ENCODE peak calls at places on chromosomes 11 and 22, in eight cellular contexts. R, S, L, H, A, V, M and K are unnamed samples.

GRCh38 chr22:30398685-30399680 is 2.2 kb downstream of the SEC14L2 start:
- DNase-seq in R (no peak), S (no peak), L (no peak), H (no peak), A (peak; percentile 57), V (no peak), M (no peak), K (no peak)

GRCh38 chr11:40306938-40307548 is 1152.4 kb downstream of the LRRC4C start:
- DNase-seq in R (no peak), S (peak; percentile 46), L (peak; percentile 52), H (peak; percentile 16), A (peak; percentile 65), V (no peak), M (peak; percentile 24), K (peak; percentile 34)

GRCh38 chr11:65834202-65834601 is 439 bp downstream of the SNX32 start:
- DNase-seq in R (no peak), S (no peak), L (no peak), H (no peak), A (no peak), V (no peak), M (no peak), K (no peak)

GRCh38 chr22:49969751-49970527 is 9.4 kb downstream of the PIM3 start:
- DNase-seq in R (no peak), S (no peak), L (no peak), H (no peak), A (no peak), V (no peak), M (no peak), K (no peak)

GRCh38 chr22:37552560-37553163 is 7.6 kb upstream of the CDC42EP1 start:
- DNase-seq in R (no peak), S (no peak), L (peak; percentile 58), H (no peak), A (peak; percentile 41), V (no peak), M (peak; percentile 67), K (no peak)

GRCh38 chr22:44580756-44581435 is 82.9 kb upstream of the RTL6 start:
- DNase-seq in R (no peak), S (no peak), L (no peak), H (no peak), A (no peak), V (no peak), M (no peak), K (no peak)

GRCh38 chr11:12052676-12053605 is 44.5 kb upstream of the DKK3 start:
- DNase-seq in R (peak; percentile 30), S (peak; percentile 46), L (no peak), H (no peak), A (peak; percentile 27), V (no peak), M (no peak), K (no peak)

GRCh38 chr11:41954034-41954433 is 494.6 kb upstream of the LRRC4C start:
- DNase-seq in R (no peak), S (no peak), L (peak; percentile 96), H (no peak), A (peak; percentile 7), V (no peak), M (no peak), K (no peak)

GRCh38 chr22:44074286-44074984 is 50.3 kb downstream of the PARVB start:
- DNase-seq in R (no peak), S (no peak), L (no peak), H (no peak), A (no peak), V (no peak), M (peak; percentile 37), K (no peak)

GRCh38 chr11:13869404-13869886 is 93.1 kb upstream of the SPON1 start:
- DNase-seq in R (no peak), S (no peak), L (no peak), H (no peak), A (no peak), V (no peak), M (no peak), K (no peak)

GRCh38 chr22:30809086-30809485 is 114.4 kb downstream of the OSBP2 start:
- DNase-seq in R (no peak), S (no peak), L (peak; percentile 85), H (no peak), A (peak; percentile 59), V (no peak), M (no peak), K (no peak)

GRCh38 chr22:25930710-25931353 is 188.8 kb downstream of the MYO18B start:
- DNase-seq in R (no peak), S (no peak), L (no peak), H (no peak), A (no peak), V (no peak), M (no peak), K (no peak)

GRCh38 chr11:19853016-19853415 is 140.4 kb downstream of the NAV2 start:
- DNase-seq in R (no peak), S (no peak), L (peak; percentile 44), H (no peak), A (peak; percentile 54), V (no peak), M (no peak), K (no peak)

GRCh38 chr22:45548991-45549736 is 46.5 kb downstream of the FBLN1 start:
- DNase-seq in R (peak; percentile 69), S (no peak), L (peak; percentile 92), H (peak; percentile 79), A (peak; percentile 98), V (peak; percentile 91), M (no peak), K (no peak)

GRCh38 chr11:19442554-19442910 is 201.8 kb upstream of the E2F8 start:
- DNase-seq in R (no peak), S (no peak), L (no peak), H (no peak), A (no peak), V (no peak), M (no peak), K (no peak)

GRCh38 chr11:78606667-78607066 is 32.0 kb upstream of the NARS2 start:
- DNase-seq in R (no peak), S (no peak), L (no peak), H (no peak), A (no peak), V (no peak), M (no peak), K (no peak)

GRCh38 chr22:36369004-36369921 is 18.5 kb downstream of the MYH9 start:
- DNase-seq in R (no peak), S (no peak), L (no peak), H (no peak), A (no peak), V (no peak), M (no peak), K (no peak)

GRCh38 chr22:36369922-36370781 is 17.6 kb downstream of the MYH9 start:
- DNase-seq in R (peak; percentile 77), S (no peak), L (peak; percentile 63), H (no peak), A (peak; percentile 48), V (no peak), M (no peak), K (no peak)

GRCh38 chr22:36367066-36367465 is 20.7 kb downstream of the MYH9 start:
- DNase-seq in R (no peak), S (no peak), L (no peak), H (no peak), A (no peak), V (no peak), M (no peak), K (no peak)

GRCh38 chr22:36367479-36367878 is 20.3 kb downstream of the MYH9 start:
- DNase-seq in R (no peak), S (no peak), L (no peak), H (no peak), A (no peak), V (no peak), M (no peak), K (no peak)

DNA sequence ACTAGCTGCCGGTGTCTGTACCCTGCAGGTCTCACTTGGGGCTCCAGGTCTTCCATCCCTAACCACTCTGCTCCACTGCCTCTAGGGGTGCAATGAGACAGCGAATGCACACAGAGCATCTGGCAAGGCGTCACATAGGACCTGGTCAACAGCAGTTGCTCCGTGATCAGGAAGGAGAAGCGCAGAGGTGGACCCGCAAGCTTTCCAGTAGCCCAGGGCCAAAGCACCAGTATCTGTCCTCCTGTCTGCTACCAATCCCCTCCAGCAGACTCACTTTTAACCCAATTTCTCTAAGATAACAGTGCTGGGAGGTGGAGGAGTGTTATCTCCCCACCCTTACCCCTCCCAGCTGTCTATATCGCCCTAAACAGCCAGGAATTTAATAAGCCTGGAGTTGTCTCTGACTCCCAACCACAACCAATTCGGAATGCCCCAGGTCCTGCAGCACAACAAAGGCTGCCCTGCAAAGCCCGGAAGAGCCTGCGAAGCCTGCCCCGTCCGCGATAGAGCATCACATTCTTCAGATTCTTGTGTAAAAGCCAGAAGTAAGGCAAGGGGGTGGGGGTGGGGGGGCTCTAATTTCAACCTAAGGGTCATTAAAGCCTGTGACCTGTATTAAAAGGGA is 19.3 kb downstream of the MYH9 start:
- DNase-seq in R (peak; percentile 62), S (peak; percentile 43), L (peak; percentile 92), H (no peak), A (peak; percentile 52), V (peak; percentile 63), M (peak; percentile 58), K (no peak)
- TF ChIP-seq CTCF in R (no peak), S (peak; percentile 24), L (peak; percentile 26), H (no peak), A (no peak), V (peak; percentile 3), M (no peak), K (no peak)

DNA sequence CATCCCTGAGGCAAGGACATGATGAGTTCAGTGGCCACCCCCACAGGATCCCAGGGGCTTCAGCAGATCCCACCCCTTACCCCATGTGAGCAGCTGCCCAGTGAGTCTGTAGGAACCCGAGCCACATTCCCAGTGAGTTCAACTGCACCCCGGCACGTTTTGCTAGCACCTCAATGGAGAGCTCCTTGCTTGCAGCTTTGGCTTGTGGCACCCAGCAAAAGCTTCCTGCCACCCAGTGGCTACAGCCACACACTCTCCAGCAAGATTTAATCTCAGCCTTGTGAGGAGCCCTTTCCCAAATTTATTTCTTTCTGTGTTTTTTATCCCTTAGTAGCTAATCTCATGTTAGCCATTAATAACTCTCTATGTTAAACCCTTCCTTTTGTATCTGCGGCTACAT is 4.0 kb downstream of the SAA1 start:
- DNase-seq in R (no peak), S (no peak), L (no peak), H (no peak), A (no peak), V (no peak), M (no peak), K (no peak)
- TF ChIP-seq CTCF in R (no peak), S (peak; percentile 2), L (no peak), H (no peak), A (no peak), V (no peak), M (no peak), K (no peak)

DNA sequence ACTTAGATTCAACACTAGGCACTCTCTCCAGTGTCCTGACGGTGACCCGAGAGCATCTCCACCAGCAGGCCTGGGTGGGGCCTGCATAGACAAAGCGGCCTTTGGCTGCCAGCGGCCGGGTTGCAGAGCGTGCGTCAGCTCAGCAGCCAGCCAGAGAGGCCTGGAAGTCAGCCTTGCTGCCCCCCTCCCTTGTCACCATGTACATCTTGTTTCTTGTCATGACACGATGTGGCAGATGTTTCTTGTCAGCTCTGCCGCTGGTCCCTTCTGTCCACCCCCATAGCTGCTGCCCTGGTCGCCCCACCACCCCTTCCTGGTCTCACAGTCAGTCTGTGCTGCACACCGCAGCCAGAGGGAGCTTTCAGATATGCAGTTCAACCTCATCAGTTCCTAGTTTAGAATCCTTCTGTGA is 33.1 kb upstream of the CBX7 start:
- DNase-seq in R (no peak), S (no peak), L (peak; percentile 29), H (no peak), A (peak; percentile 52), V (no peak), M (no peak), K (no peak)
- TF ChIP-seq CTCF in R (peak; percentile 10), S (no peak), L (peak; percentile 67), H (peak; percentile 40), A (peak; percentile 24), V (peak; percentile 48), M (no peak), K (no peak)

GRCh38 chr11:70270877-70271634 is 566 bp downstream of the PPFIA1 start:
- DNase-seq in R (peak; percentile 60), S (peak; percentile 50), L (peak; percentile 73), H (no peak), A (peak; percentile 61), V (peak; percentile 13), M (peak; percentile 57), K (peak; percentile 63)
- TF ChIP-seq CTCF in R (no peak), S (peak; percentile 11), L (no peak), H (no peak), A (no peak), V (no peak), M (no peak), K (no peak)